ENCODE peak calls at places on chromosome 20, in seven cellular contexts. M is fibroblast of mammary gland; V is KG1; D is stimulated activated CD4-positive, alpha-beta T cell treated with anti-CD3 and anti-CD28 coated beads, TNF-alpha, amount 100 ng/mL, for 48 hours; Y is HL-60; H is GM13977; U is anterior cingulate cortex. F is an unnamed sample.

GRCh38 chr20:43541214-43541613 is 17.6 kb upstream of the SGK2 start:
- DNase-seq in M (peak; percentile 61), V (no peak), D (no peak), Y (no peak), H (no peak), U (no peak), F (no peak)

GRCh38 chr20:57959018-57959417 is 249.2 kb upstream of the PMEPA1 start:
- DNase-seq in M (no peak), V (no peak), D (no peak), Y (no peak), H (no peak), U (no peak), F (no peak)

GRCh38 chr20:31693402-31693801 is 29.3 kb downstream of the BCL2L1 start:
- DNase-seq in M (no peak), V (no peak), D (no peak), Y (no peak), H (no peak), U (no peak), F (no peak)

GRCh38 chr20:52598306-52598705 is 373.9 kb upstream of the TSHZ2 start:
- DNase-seq in M (no peak), V (no peak), D (no peak), Y (no peak), H (no peak), U (no peak), F (no peak)

GRCh38 chr20:7596541-7596940 is 343.7 kb downstream of the HAO1 start:
- DNase-seq in M (no peak), V (no peak), D (no peak), Y (no peak), H (no peak), U (no peak), F (no peak)

GRCh38 chr20:24446811-24447210 is 22.6 kb upstream of the SYNDIG1 start:
- DNase-seq in M (no peak), V (no peak), D (no peak), Y (no peak), H (no peak), U (no peak), F (no peak)

GRCh38 chr20:49186535-49187329 is 1.4 kb downstream of the STAU1 start:
- DNase-seq in M (peak; percentile 55), V (peak; percentile 64), D (peak; percentile 33), Y (peak; percentile 80), H (peak; percentile 70), U (no peak), F (peak; percentile 37)

GRCh38 chr20:11569163-11569562 is 348.5 kb upstream of the BTBD3 start:
- DNase-seq in M (no peak), V (no peak), D (no peak), Y (no peak), H (no peak), U (no peak), F (peak; percentile 43)

GRCh38 chr20:17747431-17747846 is 47.7 kb downstream of the BANF2 start:
- DNase-seq in M (peak; percentile 93), V (no peak), D (no peak), Y (no peak), H (no peak), U (no peak), F (no peak)

F was measured in ELF-1.